ENCODE peak calls at places on chromosomes 1 and 21, in nine cellular contexts. D is fibroblast of lung, W is breast epithelium, Y is tibial artery, M is GM23248, J is suprapubic skin, N is left ventricle myocardium inferior, G is PC-3, H is prostate gland. L is an unnamed sample.
A peak's percentile ranks its signal among the peaks of the same experiment; 100 is the strongest.

GRCh38 chr21:34606051-34606450 is 8.9 kb downstream of the RCAN1 start:
- DNase-seq in D (no peak), W (no peak), Y (no peak), M (no peak), J (no peak), N (no peak), G (no peak), H (no peak), L (no peak)

GRCh38 chr1:206649261-206649660 is 13.9 kb downstream of the DYRK3 start:
- DNase-seq in D (no peak), W (no peak), Y (no peak), M (no peak), J (no peak), N (no peak), G (peak; percentile 54), H (no peak), L (no peak)

GRCh38 chr21:45403825-45404725 is 890 bp upstream of the COL18A1 start:
- DNase-seq in D (peak; percentile 83), W (no peak), Y (peak; percentile 76), M (peak; percentile 58), J (no peak), N (peak; percentile 69), G (no peak), H (no peak), L (peak; percentile 92)

GRCh38 chr1:223245983-223246382 is 102.9 kb upstream of the TLR5 start:
- DNase-seq in D (no peak), W (no peak), Y (no peak), M (no peak), J (no peak), N (no peak), G (no peak), H (no peak), L (no peak)

GRCh38 chr1:92484171-92484471 is 2.6 kb downstream of the GFI1 start:
- DNase-seq in D (no peak), W (no peak), Y (no peak), M (no peak), J (no peak), N (no peak), G (no peak), H (no peak), L (no peak)

GRCh38 chr1:30650038-30650958 is 73.1 kb downstream of the MATN1 start:
- DNase-seq in D (no peak), W (no peak), Y (peak; percentile 8), M (no peak), J (no peak), N (no peak), G (no peak), H (no peak), L (peak; percentile 44)

GRCh38 chr21:43299441-43300277 is 127.3 kb downstream of the SIK1 start:
- DNase-seq in D (no peak), W (no peak), Y (no peak), M (no peak), J (no peak), N (peak; percentile 57), G (no peak), H (no peak), L (no peak)

GRCh38 chr1:5947978-5948680 is 44.1 kb downstream of the NPHP4 start:
- DNase-seq in D (no peak), W (no peak), Y (peak; percentile 14), M (peak; percentile 32), J (peak; percentile 49), N (no peak), G (peak; percentile 16), H (no peak), L (no peak)

GRCh38 chr1:162396201-162396906 is 14.8 kb downstream of the C1orf226 start:
- DNase-seq in D (no peak), W (no peak), Y (no peak), M (no peak), J (no peak), N (no peak), G (no peak), H (peak; percentile 1), L (no peak)

GRCh38 chr1:116290920-116291465 is 82.1 kb upstream of the ATP1A1 start:
- DNase-seq in D (no peak), W (no peak), Y (no peak), M (no peak), J (no peak), N (no peak), G (no peak), H (no peak), L (no peak)

GRCh38 chr1:156445789-156446263 is 54.7 kb downstream of the MEF2D start:
- DNase-seq in D (peak; percentile 59), W (peak; percentile 83), Y (peak; percentile 79), M (peak; percentile 87), J (peak; percentile 90), N (peak; percentile 75), G (peak; percentile 96), H (peak; percentile 53), L (peak; percentile 94)

GRCh38 chr1:104156804-104157203 is 407.1 kb downstream of the AMY1C start:
- DNase-seq in D (no peak), W (no peak), Y (no peak), M (no peak), J (no peak), N (no peak), G (no peak), H (no peak), L (no peak)

DNA sequence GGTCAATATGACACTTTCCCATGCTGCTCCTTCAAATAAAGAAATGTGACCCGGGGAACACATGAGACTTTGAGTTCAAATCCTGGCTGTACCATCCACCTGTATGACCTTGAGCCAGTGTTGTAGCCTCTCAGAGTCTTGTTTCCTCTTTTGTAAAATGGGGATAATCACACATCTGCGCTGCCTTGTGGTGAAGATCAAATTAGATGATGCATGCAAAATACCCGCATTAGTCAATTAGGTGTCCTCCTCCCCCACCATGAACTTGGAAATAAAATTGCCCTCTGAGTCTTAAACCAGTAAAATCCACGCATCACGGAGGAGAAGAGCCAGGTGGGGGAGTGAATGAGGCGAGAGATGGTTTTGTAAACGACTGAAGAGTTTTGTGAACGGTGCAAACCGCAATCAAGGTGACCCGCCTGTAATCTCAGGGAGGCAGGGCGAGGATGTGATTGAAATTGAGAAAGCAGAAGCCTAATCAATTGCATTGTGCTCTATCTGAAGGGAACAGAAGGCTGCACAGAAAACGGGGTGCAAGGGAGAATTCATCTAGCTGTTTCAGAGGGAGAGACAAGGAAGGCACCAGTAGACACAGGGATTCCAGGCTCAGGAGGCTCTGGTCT is 5.8 kb upstream of the AHDC1 start:
- DNase-seq in D (no peak), W (no peak), Y (no peak), M (no peak), J (no peak), N (no peak), G (no peak), H (no peak), L (no peak)
- H3K4me1 ChIP-seq in D (peaks cover 11% of the 10 kb centered on the region), W (no peaks in the 10 kb centered on the region), Y (no peaks in the 10 kb centered on the region), M (peaks cover 3% of the 10 kb centered on the region), J (peaks cover 16% of the 10 kb centered on the region), N (peaks cover 41% of the 10 kb centered on the region), G (peaks cover 12% of the 10 kb centered on the region), H (no peaks in the 10 kb centered on the region), L (no peaks in the 10 kb centered on the region)

GRCh38 chr1:246988316-246988715 is 19.5 kb downstream of the ZNF695 start:
- DNase-seq in D (no peak), W (no peak), Y (no peak), M (no peak), J (no peak), N (no peak), G (no peak), H (no peak), L (no peak)

GRCh38 chr1:246987083-246987690 is 20.7 kb downstream of the ZNF695 start:
- DNase-seq in D (no peak), W (no peak), Y (no peak), M (no peak), J (no peak), N (no peak), G (peak; percentile 14), H (no peak), L (no peak)

GRCh38 chr1:246989901-246990300 is 18.0 kb downstream of the ZNF695 start:
- DNase-seq in D (no peak), W (no peak), Y (no peak), M (no peak), J (no peak), N (no peak), G (no peak), H (no peak), L (no peak)
- H3K9me3 ChIP-seq in D (no peaks in the 10 kb centered on the region), W (peaks cover 88% of the 10 kb centered on the region), Y (peaks cover 53% of the 10 kb centered on the region), M (peaks cover 10% of the 10 kb centered on the region), J (peaks cover 54% of the 10 kb centered on the region), N (peaks cover 99% of the 10 kb centered on the region), G (peaks cover 80% of the 10 kb centered on the region), H (no peaks in the 10 kb centered on the region), L (peaks cover 7% of the 10 kb centered on the region)

GRCh38 chr21:17783003-17783402 is 36.2 kb downstream of the C21orf91 start:
- DNase-seq in D (no peak), W (no peak), Y (no peak), M (no peak), J (no peak), N (no peak), G (no peak), H (no peak), L (no peak)

GRCh38 chr21:17782051-17782450 is 37.1 kb downstream of the C21orf91 start:
- DNase-seq in D (no peak), W (no peak), Y (no peak), M (no peak), J (no peak), N (no peak), G (no peak), H (no peak), L (no peak)

GRCh38 chr21:17784604-17785402 is 34.4 kb downstream of the C21orf91 start:
- DNase-seq in D (peak; percentile 80), W (no peak), Y (no peak), M (no peak), J (no peak), N (no peak), G (peak; percentile 40), H (no peak), L (no peak)

GRCh38 chr21:17785403-17785788 is 33.8 kb downstream of the C21orf91 start:
- DNase-seq in D (no peak), W (no peak), Y (no peak), M (no peak), J (no peak), N (no peak), G (no peak), H (no peak), L (no peak)

DNA sequence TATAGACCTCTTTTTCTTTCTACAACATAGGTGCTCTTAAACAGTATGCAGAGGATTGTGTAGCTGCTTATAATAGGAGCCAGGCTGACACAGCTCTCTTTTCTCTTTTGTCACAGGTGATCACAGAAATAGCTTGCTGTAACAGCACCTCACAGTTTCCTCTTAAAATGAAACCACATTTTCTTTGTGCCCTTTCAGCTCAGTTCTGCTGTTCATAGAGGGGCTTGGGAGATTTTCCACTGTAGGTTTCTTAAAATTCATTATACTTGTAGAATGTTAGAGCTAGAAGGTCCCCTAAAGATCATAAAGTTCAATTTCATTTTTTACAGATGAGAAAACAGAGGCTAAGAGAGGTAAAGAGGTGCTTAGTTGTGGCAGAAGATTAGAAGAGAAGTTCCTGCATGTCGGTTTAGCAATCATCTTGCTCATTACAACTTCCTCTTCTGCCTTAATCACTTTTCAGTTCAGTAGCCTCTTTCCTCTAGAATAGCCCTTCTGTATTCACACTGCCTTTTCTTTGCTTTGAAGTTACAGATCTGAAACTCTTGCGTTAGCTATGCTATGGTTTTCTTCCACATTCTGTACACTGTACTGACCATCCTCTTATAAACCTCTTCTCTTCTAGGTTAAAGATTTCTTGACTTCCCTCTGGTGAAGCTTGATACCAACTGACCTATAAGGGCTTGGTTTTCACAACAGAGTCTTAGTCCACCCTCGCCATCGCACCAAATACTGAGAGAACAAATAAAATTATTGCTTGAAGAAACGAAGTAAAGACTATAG is 35.1 kb downstream of the C21orf91 start:
- DNase-seq in D (no peak), W (no peak), Y (no peak), M (no peak), J (no peak), N (no peak), G (no peak), H (no peak), L (no peak)
- H3K4me1 ChIP-seq in D (no peaks in the 10 kb centered on the region), W (no peaks in the 10 kb centered on the region), Y (no peaks in the 10 kb centered on the region), M (no peaks in the 10 kb centered on the region), J (peaks cover 23% of the 10 kb centered on the region), N (no peaks in the 10 kb centered on the region), G (peaks cover 6% of the 10 kb centered on the region), H (no peaks in the 10 kb centered on the region), L (no peaks in the 10 kb centered on the region)

GRCh38 chr1:248630551-248630950 is 4.3 kb downstream of the OR2T11 start:
- DNase-seq in D (no peak), W (no peak), Y (no peak), M (no peak), J (no peak), N (no peak), G (no peak), H (no peak), L (no peak)
- H3K9me3 ChIP-seq in D (no peaks in the 10 kb centered on the region), W (no peaks in the 10 kb centered on the region), Y (no peaks in the 10 kb centered on the region), M (no peaks in the 10 kb centered on the region), J (no peaks in the 10 kb centered on the region), N (no peaks in the 10 kb centered on the region), G (no peaks in the 10 kb centered on the region), H (no peaks in the 10 kb centered on the region), L (no peaks in the 10 kb centered on the region)

L was measured in aorta.